ENCODE peak calls at places on chromosomes 3 and 15, in nine cellular contexts. Z is IMR-90, H is OCI-LY7, E is endodermal cell, U is BJ, C is hepatocyte, A is left ventricle myocardium inferior, P is AG09309, Y is cardiac muscle cell. O is an unnamed sample.

GRCh38 chr3:126473292-126474168 is 2.2 kb downstream of the ZXDC start:
- DNase-seq in Z (no peak), H (peak), E (no peak), U (no peak), C (no peak), A (no peak), P (no peak), Y (no peak), O (peak)

GRCh38 chr15:69153067-69153466 is 7.4 kb upstream of the GLCE start:
- DNase-seq in Z (no peak), H (no peak), E (no peak), U (no peak), C (no peak), A (no peak), P (no peak), Y (no peak), O (no peak)

GRCh38 chr3:126036056-126036549 is 47.8 kb downstream of the SLC41A3 start:
- DNase-seq in Z (no peak), H (no peak), E (no peak), U (no peak), C (no peak), A (no peak), P (no peak), Y (no peak), O (no peak)

GRCh38 chr3:197000211-197000610 is 29.4 kb downstream of the MELTF start:
- DNase-seq in Z (peak), H (peak), E (no peak), U (no peak), C (no peak), A (peak), P (no peak), Y (no peak), O (peak)

GRCh38 chr3:143314291-143315093 is 194.9 kb downstream of the CHST2 start:
- DNase-seq in Z (no peak), H (no peak), E (no peak), U (no peak), C (no peak), A (no peak), P (peak), Y (no peak), O (no peak)

GRCh38 chr3:105907790-105908189 is 39.0 kb upstream of the CBLB start:
- DNase-seq in Z (no peak), H (no peak), E (no peak), U (no peak), C (no peak), A (no peak), P (no peak), Y (no peak), O (no peak)

GRCh38 chr3:127425505-127426443 is 137.9 kb upstream of the PRR20G start:
- DNase-seq in Z (no peak), H (no peak), E (peak), U (no peak), C (no peak), A (no peak), P (no peak), Y (no peak), O (no peak)

GRCh38 chr3:8532251-8532831 is 30.7 kb downstream of the LMCD1 start:
- DNase-seq in Z (peak), H (no peak), E (peak), U (peak), C (no peak), A (no peak), P (no peak), Y (no peak), O (peak)

GRCh38 chr3:63228677-63229076 is 49.4 kb upstream of the SYNPR start:
- DNase-seq in Z (peak), H (peak), E (peak), U (no peak), C (peak), A (no peak), P (peak), Y (peak), O (peak)

GRCh38 chr3:73446467-73447110 is 178.2 kb downstream of the PDZRN3 start:
- DNase-seq in Z (no peak), H (no peak), E (no peak), U (no peak), C (no peak), A (no peak), P (no peak), Y (peak), O (no peak)

GRCh38 chr3:33732394-33732793 is 14.3 kb upstream of the CLASP2 start:
- DNase-seq in Z (no peak), H (peak), E (peak), U (no peak), C (no peak), A (no peak), P (no peak), Y (no peak), O (no peak)

GRCh38 chr15:42274693-42274971 is 1.4 kb upstream of the TMEM87A start:
- DNase-seq in Z (no peak), H (no peak), E (peak), U (no peak), C (no peak), A (no peak), P (no peak), Y (no peak), O (no peak)

GRCh38 chr3:36907911-36908646 is 36.8 kb downstream of the TRANK1 start:
- DNase-seq in Z (peak), H (peak), E (peak), U (no peak), C (no peak), A (peak), P (no peak), Y (no peak), O (peak)

GRCh38 chr15:80844011-80844732 is 65.0 kb downstream of the CEMIP start:
- DNase-seq in Z (peak), H (no peak), E (no peak), U (no peak), C (no peak), A (no peak), P (no peak), Y (no peak), O (peak)

GRCh38 chr15:78147566-78147965 is 1.6 kb upstream of the IDH3A start:
- DNase-seq in Z (no peak), H (no peak), E (no peak), U (no peak), C (no peak), A (peak), P (no peak), Y (no peak), O (no peak)

GRCh38 chr3:38561746-38562466 is 65.8 kb downstream of the EXOG start:
- DNase-seq in Z (no peak), H (no peak), E (peak), U (no peak), C (no peak), A (no peak), P (no peak), Y (no peak), O (no peak)

GRCh38 chr3:138439646-138440045 is 5.2 kb downstream of the ESYT3 start:
- DNase-seq in Z (no peak), H (no peak), E (peak), U (no peak), C (no peak), A (no peak), P (no peak), Y (no peak), O (no peak)

GRCh38 chr3:157369712-157370447 is 66.8 kb upstream of the PTX3 start:
- DNase-seq in Z (no peak), H (no peak), E (no peak), U (no peak), C (no peak), A (no peak), P (no peak), Y (no peak), O (no peak)

GRCh38 chr3:55524565-55525244 is 37.6 kb upstream of the WNT5A start:
- DNase-seq in Z (peak), H (no peak), E (no peak), U (no peak), C (no peak), A (no peak), P (no peak), Y (no peak), O (peak)

GRCh38 chr3:189745622-189746021 is 114.4 kb downstream of the TP63 start:
- DNase-seq in Z (no peak), H (peak), E (no peak), U (no peak), C (no peak), A (no peak), P (no peak), Y (no peak), O (no peak)

GRCh38 chr3:9213019-9213646 is 36.3 kb downstream of the SRGAP3 start:
- DNase-seq in Z (no peak), H (no peak), E (no peak), U (no peak), C (no peak), A (no peak), P (no peak), Y (no peak), O (no peak)

GRCh38 chr3:178699810-178700209 is 163.6 kb downstream of the KCNMB2 start:
- DNase-seq in Z (no peak), H (no peak), E (no peak), U (no peak), C (no peak), A (no peak), P (no peak), Y (no peak), O (peak)

GRCh38 chr3:13005301-13005700 is 67.9 kb downstream of the IQSEC1 start:
- DNase-seq in Z (no peak), H (no peak), E (no peak), U (no peak), C (no peak), A (no peak), P (no peak), Y (no peak), O (no peak)

GRCh38 chr3:18500322-18500721 is 75.2 kb upstream of the SATB1 start:
- DNase-seq in Z (no peak), H (no peak), E (no peak), U (no peak), C (no peak), A (no peak), P (no peak), Y (no peak), O (peak)

GRCh38 chr15:92079047-92079446 is 225.5 kb downstream of the SLCO3A1 start:
- DNase-seq in Z (no peak), H (peak), E (peak), U (no peak), C (no peak), A (no peak), P (no peak), Y (no peak), O (no peak)

GRCh38 chr3:72127843-72128242 is 342.9 kb upstream of the PROK2 start:
- DNase-seq in Z (peak), H (no peak), E (no peak), U (no peak), C (no peak), A (no peak), P (no peak), Y (no peak), O (peak)

GRCh38 chr3:59443618-59444292 is 393.9 kb upstream of the CFAP20DC start:
- DNase-seq in Z (no peak), H (no peak), E (no peak), U (no peak), C (no peak), A (no peak), P (no peak), Y (no peak), O (peak)

GRCh38 chr15:44550256-44550655 is 13.3 kb downstream of the EIF3J start:
- DNase-seq in Z (peak), H (peak), E (no peak), U (no peak), C (no peak), A (no peak), P (peak), Y (no peak), O (peak)

GRCh38 chr15:44550734-44551133 is 13.8 kb downstream of the EIF3J start:
- DNase-seq in Z (no peak), H (peak), E (no peak), U (no peak), C (no peak), A (no peak), P (no peak), Y (no peak), O (no peak)

GRCh38 chr15:44554934-44555723 is 18.2 kb downstream of the EIF3J start:
- DNase-seq in Z (no peak), H (no peak), E (no peak), U (no peak), C (no peak), A (no peak), P (no peak), Y (peak), O (no peak)
- H3K4me3 ChIP-seq in Z (no peak), H (no peak), E (no peak), U (no peak), C (no peak), A (no peak), P (no peak), Y (no peak), O (no peak)

GRCh38 chr15:62847900-62848489 is 194.6 kb upstream of the TPM1 start:
- DNase-seq in Z (peak), H (peak), E (peak), U (no peak), C (peak), A (peak), P (no peak), Y (peak), O (peak)
- TF ChIP-seq CTCF in Z (peak), H (peak), E (peak), U (peak), C (peak), A (peak), P (peak), Y (peak), O (peak)

DNA sequence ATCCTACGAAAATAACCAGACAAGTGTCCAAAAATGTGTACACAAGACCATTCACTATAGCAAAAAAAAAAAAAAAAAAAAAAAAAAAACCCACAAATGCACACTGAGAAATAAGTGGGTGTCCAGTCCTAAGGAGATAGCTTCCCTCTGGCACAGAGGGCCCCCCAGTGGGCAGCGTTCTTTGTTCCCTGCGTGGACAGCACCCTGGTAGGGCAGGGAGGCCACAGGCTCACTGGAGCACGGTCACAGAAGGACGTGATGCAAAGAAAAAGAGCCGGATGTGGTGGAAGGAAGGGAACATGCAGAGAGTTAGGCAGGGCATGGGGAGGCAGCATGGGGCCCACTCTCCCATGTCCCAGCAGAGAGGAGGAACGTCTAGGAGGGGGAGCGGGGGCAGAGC is 210.7 kb upstream of the NSMCE3 start:
- DNase-seq in Z (no peak), H (no peak), E (no peak), U (no peak), C (no peak), A (no peak), P (no peak), Y (no peak), O (no peak)
- H3K4me3 ChIP-seq in Z (no peak), H (no peak), E (no peak), U (no peak), C (no peak), A (no peak), P (no peak), Y (no peak), O (no peak)

GRCh38 chr15:70355275-70355795 is 257.6 kb upstream of the TLE3 start:
- DNase-seq in Z (no peak), H (peak), E (peak), U (no peak), C (no peak), A (no peak), P (no peak), Y (no peak), O (no peak)
- TF ChIP-seq CTCF in Z (no peak), H (peak), E (peak), U (peak), C (no peak), A (no peak), P (no peak), Y (peak), O (no peak)

GRCh38 chr15:45714501-45715488 is 80.0 kb downstream of the SQOR start:
- DNase-seq in Z (peak), H (peak), E (peak), U (peak), C (peak), A (peak), P (peak), Y (peak), O (peak)
- H3K4me3 ChIP-seq in Z (no peak), H (no peak), E (no peak), U (no peak), C (no peak), A (peak), P (no peak), Y (no peak), O (no peak)

DNA sequence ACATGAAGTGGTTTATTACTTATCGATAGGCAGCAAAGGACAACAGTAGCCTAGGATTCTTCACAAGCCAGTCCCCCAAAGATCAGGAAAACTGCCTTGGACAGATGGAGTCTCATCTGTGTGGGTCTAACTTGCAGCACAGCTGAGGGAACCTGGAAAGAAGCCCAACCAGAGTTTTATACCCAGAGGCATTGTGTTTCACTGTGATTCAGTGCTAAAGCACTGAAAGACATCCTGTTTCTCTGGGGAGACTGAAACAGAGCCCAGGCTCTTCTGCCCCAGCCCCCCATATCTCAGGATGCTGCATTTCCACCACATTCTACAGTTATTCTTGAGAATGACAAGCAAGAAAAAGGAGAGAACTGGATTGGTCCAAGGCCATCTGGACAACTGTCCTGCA is 48.2 kb upstream of the PYDC2 start:
- DNase-seq in Z (peak), H (no peak), E (no peak), U (peak), C (peak), A (no peak), P (peak), Y (no peak), O (peak)
- TF ChIP-seq CTCF in Z (no peak), H (no peak), E (no peak), U (no peak), C (no peak), A (no peak), P (no peak), Y (no peak), O (no peak)

O was measured in epithelial cell of esophagus.